ENCODE peak calls at places on chromosome 7, in nine cellular contexts. One of them, this sample, is unnamed.

GRCh38 chr7:23353172-23353571 is 54.0 kb downstream of the MALSU1 start:
- DNase-seq in activated T-cell treated with anti-CD3 and anti-CD28 coated beads for 1 hour: no peak
- DNase-seq in activated CD8-positive, alpha-beta memory T cell treated with anti-CD3 and anti-CD28 coated beads, Interleukin-2, amount 50 U/mL, for 4 hours: no peak
- DNase-seq in left ventricle myocardium inferior: no peak
- DNase-seq in nucleus accumbens: no peak
- DNase-seq in mucosa of descending colon: no peak
- DNase-seq in CD4-positive, alpha-beta T cell: no peak
- DNase-seq in foreskin fibroblast: no peak
- DNase-seq in fibroblast of lung: peak; percentile 54
- DNase-seq in this sample: no peak

GRCh38 chr7:122298618-122299017 is 5.9 kb downstream of the FEZF1 start:
- DNase-seq in activated T-cell treated with anti-CD3 and anti-CD28 coated beads for 1 hour: no peak
- DNase-seq in activated CD8-positive, alpha-beta memory T cell treated with anti-CD3 and anti-CD28 coated beads, Interleukin-2, amount 50 U/mL, for 4 hours: no peak
- DNase-seq in left ventricle myocardium inferior: no peak
- DNase-seq in nucleus accumbens: no peak
- DNase-seq in mucosa of descending colon: no peak
- DNase-seq in CD4-positive, alpha-beta T cell: no peak
- DNase-seq in foreskin fibroblast: no peak
- DNase-seq in fibroblast of lung: no peak
- DNase-seq in this sample: no peak

GRCh38 chr7:130435455-130435854 is 5.4 kb downstream of the CEP41 start:
- DNase-seq in activated T-cell treated with anti-CD3 and anti-CD28 coated beads for 1 hour: no peak
- DNase-seq in activated CD8-positive, alpha-beta memory T cell treated with anti-CD3 and anti-CD28 coated beads, Interleukin-2, amount 50 U/mL, for 4 hours: no peak
- DNase-seq in left ventricle myocardium inferior: no peak
- DNase-seq in nucleus accumbens: no peak
- DNase-seq in mucosa of descending colon: no peak
- DNase-seq in CD4-positive, alpha-beta T cell: no peak
- DNase-seq in foreskin fibroblast: no peak
- DNase-seq in fibroblast of lung: no peak
- DNase-seq in this sample: no peak

GRCh38 chr7:16889305-16889704 is 7.5 kb upstream of the AGR3 start:
- DNase-seq in activated T-cell treated with anti-CD3 and anti-CD28 coated beads for 1 hour: no peak
- DNase-seq in activated CD8-positive, alpha-beta memory T cell treated with anti-CD3 and anti-CD28 coated beads, Interleukin-2, amount 50 U/mL, for 4 hours: no peak
- DNase-seq in left ventricle myocardium inferior: no peak
- DNase-seq in nucleus accumbens: no peak
- DNase-seq in mucosa of descending colon: no peak
- DNase-seq in CD4-positive, alpha-beta T cell: no peak
- DNase-seq in foreskin fibroblast: no peak
- DNase-seq in fibroblast of lung: no peak
- DNase-seq in this sample: no peak

GRCh38 chr7:25527665-25528064 is 299.4 kb upstream of the NPVF start:
- DNase-seq in activated T-cell treated with anti-CD3 and anti-CD28 coated beads for 1 hour: no peak
- DNase-seq in activated CD8-positive, alpha-beta memory T cell treated with anti-CD3 and anti-CD28 coated beads, Interleukin-2, amount 50 U/mL, for 4 hours: no peak
- DNase-seq in left ventricle myocardium inferior: no peak
- DNase-seq in nucleus accumbens: no peak
- DNase-seq in mucosa of descending colon: no peak
- DNase-seq in CD4-positive, alpha-beta T cell: no peak
- DNase-seq in foreskin fibroblast: no peak
- DNase-seq in fibroblast of lung: no peak
- DNase-seq in this sample: no peak

GRCh38 chr7:67470256-67470751 is 473.7 kb downstream of the TYW1 start:
- DNase-seq in activated T-cell treated with anti-CD3 and anti-CD28 coated beads for 1 hour: no peak
- DNase-seq in activated CD8-positive, alpha-beta memory T cell treated with anti-CD3 and anti-CD28 coated beads, Interleukin-2, amount 50 U/mL, for 4 hours: no peak
- DNase-seq in left ventricle myocardium inferior: peak; percentile 15
- DNase-seq in nucleus accumbens: no peak
- DNase-seq in mucosa of descending colon: no peak
- DNase-seq in CD4-positive, alpha-beta T cell: no peak
- DNase-seq in foreskin fibroblast: no peak
- DNase-seq in fibroblast of lung: no peak
- DNase-seq in this sample: no peak

GRCh38 chr7:119703895-119704294 is 569.1 kb upstream of the KCND2 start:
- DNase-seq in activated T-cell treated with anti-CD3 and anti-CD28 coated beads for 1 hour: no peak
- DNase-seq in activated CD8-positive, alpha-beta memory T cell treated with anti-CD3 and anti-CD28 coated beads, Interleukin-2, amount 50 U/mL, for 4 hours: no peak
- DNase-seq in left ventricle myocardium inferior: no peak
- DNase-seq in nucleus accumbens: no peak
- DNase-seq in mucosa of descending colon: no peak
- DNase-seq in CD4-positive, alpha-beta T cell: no peak
- DNase-seq in foreskin fibroblast: no peak
- DNase-seq in fibroblast of lung: no peak
- DNase-seq in this sample: no peak

GRCh38 chr7:135385209-135385608 is 124.7 kb downstream of the CNOT4 start:
- DNase-seq in activated T-cell treated with anti-CD3 and anti-CD28 coated beads for 1 hour: no peak
- DNase-seq in activated CD8-positive, alpha-beta memory T cell treated with anti-CD3 and anti-CD28 coated beads, Interleukin-2, amount 50 U/mL, for 4 hours: no peak
- DNase-seq in left ventricle myocardium inferior: peak; percentile 20
- DNase-seq in nucleus accumbens: no peak
- DNase-seq in mucosa of descending colon: no peak
- DNase-seq in CD4-positive, alpha-beta T cell: no peak
- DNase-seq in foreskin fibroblast: peak; percentile 1
- DNase-seq in fibroblast of lung: peak; percentile 63
- DNase-seq in this sample: no peak

GRCh38 chr7:155466814-155467675 is 9.1 kb downstream of the EN2 start:
- DNase-seq in activated T-cell treated with anti-CD3 and anti-CD28 coated beads for 1 hour: no peak
- DNase-seq in activated CD8-positive, alpha-beta memory T cell treated with anti-CD3 and anti-CD28 coated beads, Interleukin-2, amount 50 U/mL, for 4 hours: no peak
- DNase-seq in left ventricle myocardium inferior: no peak
- DNase-seq in nucleus accumbens: no peak
- DNase-seq in mucosa of descending colon: peak; percentile 21
- DNase-seq in CD4-positive, alpha-beta T cell: peak; percentile 17
- DNase-seq in foreskin fibroblast: no peak
- DNase-seq in fibroblast of lung: no peak
- DNase-seq in this sample: no peak

GRCh38 chr7:130975731-130976130 is 241.7 kb upstream of the KLF14 start:
- DNase-seq in activated T-cell treated with anti-CD3 and anti-CD28 coated beads for 1 hour: no peak
- DNase-seq in activated CD8-positive, alpha-beta memory T cell treated with anti-CD3 and anti-CD28 coated beads, Interleukin-2, amount 50 U/mL, for 4 hours: no peak
- DNase-seq in left ventricle myocardium inferior: no peak
- DNase-seq in nucleus accumbens: no peak
- DNase-seq in mucosa of descending colon: no peak
- DNase-seq in CD4-positive, alpha-beta T cell: no peak
- DNase-seq in foreskin fibroblast: no peak
- DNase-seq in fibroblast of lung: no peak
- DNase-seq in this sample: no peak

GRCh38 chr7:70630647-70631457 is 501.1 kb upstream of the GALNT17 start:
- DNase-seq in activated T-cell treated with anti-CD3 and anti-CD28 coated beads for 1 hour: no peak
- DNase-seq in activated CD8-positive, alpha-beta memory T cell treated with anti-CD3 and anti-CD28 coated beads, Interleukin-2, amount 50 U/mL, for 4 hours: no peak
- DNase-seq in left ventricle myocardium inferior: peak; percentile 57
- DNase-seq in nucleus accumbens: peak; percentile 18
- DNase-seq in mucosa of descending colon: no peak
- DNase-seq in CD4-positive, alpha-beta T cell: no peak
- DNase-seq in foreskin fibroblast: no peak
- DNase-seq in fibroblast of lung: peak; percentile 80
- DNase-seq in this sample: peak; percentile 13

GRCh38 chr7:100826546-100827329 is 585 bp downstream of the EPHB4 start:
- DNase-seq in activated T-cell treated with anti-CD3 and anti-CD28 coated beads for 1 hour: no peak
- DNase-seq in activated CD8-positive, alpha-beta memory T cell treated with anti-CD3 and anti-CD28 coated beads, Interleukin-2, amount 50 U/mL, for 4 hours: no peak
- DNase-seq in left ventricle myocardium inferior: no peak
- DNase-seq in nucleus accumbens: no peak
- DNase-seq in mucosa of descending colon: peak; percentile 55
- DNase-seq in CD4-positive, alpha-beta T cell: no peak
- DNase-seq in foreskin fibroblast: no peak
- DNase-seq in fibroblast of lung: peak; percentile 9
- DNase-seq in this sample: no peak

GRCh38 chr7:111735661-111736323 is 173.5 kb upstream of the IMMP2L start:
- DNase-seq in activated T-cell treated with anti-CD3 and anti-CD28 coated beads for 1 hour: peak; percentile 39
- DNase-seq in activated CD8-positive, alpha-beta memory T cell treated with anti-CD3 and anti-CD28 coated beads, Interleukin-2, amount 50 U/mL, for 4 hours: peak; percentile 46
- DNase-seq in left ventricle myocardium inferior: no peak
- DNase-seq in nucleus accumbens: peak; percentile 22
- DNase-seq in mucosa of descending colon: peak; percentile 81
- DNase-seq in CD4-positive, alpha-beta T cell: peak; percentile 33
- DNase-seq in foreskin fibroblast: peak; percentile 62
- DNase-seq in fibroblast of lung: peak; percentile 58
- DNase-seq in this sample: peak; percentile 20

GRCh38 chr7:81583090-81583489 is 186.8 kb downstream of the HGF start:
- DNase-seq in activated T-cell treated with anti-CD3 and anti-CD28 coated beads for 1 hour: no peak
- DNase-seq in activated CD8-positive, alpha-beta memory T cell treated with anti-CD3 and anti-CD28 coated beads, Interleukin-2, amount 50 U/mL, for 4 hours: no peak
- DNase-seq in left ventricle myocardium inferior: no peak
- DNase-seq in nucleus accumbens: no peak
- DNase-seq in mucosa of descending colon: no peak
- DNase-seq in CD4-positive, alpha-beta T cell: no peak
- DNase-seq in foreskin fibroblast: no peak
- DNase-seq in fibroblast of lung: no peak
- DNase-seq in this sample: no peak

GRCh38 chr7:121080913-121081326 is 92.4 kb downstream of the CPED1 start:
- DNase-seq in activated T-cell treated with anti-CD3 and anti-CD28 coated beads for 1 hour: no peak
- DNase-seq in activated CD8-positive, alpha-beta memory T cell treated with anti-CD3 and anti-CD28 coated beads, Interleukin-2, amount 50 U/mL, for 4 hours: no peak
- DNase-seq in left ventricle myocardium inferior: no peak
- DNase-seq in nucleus accumbens: no peak
- DNase-seq in mucosa of descending colon: no peak
- DNase-seq in CD4-positive, alpha-beta T cell: no peak
- DNase-seq in foreskin fibroblast: no peak
- DNase-seq in fibroblast of lung: no peak
- DNase-seq in this sample: no peak

GRCh38 chr7:37110641-37111421 is 337.8 kb downstream of the ELMO1 start:
- DNase-seq in activated T-cell treated with anti-CD3 and anti-CD28 coated beads for 1 hour: no peak
- DNase-seq in activated CD8-positive, alpha-beta memory T cell treated with anti-CD3 and anti-CD28 coated beads, Interleukin-2, amount 50 U/mL, for 4 hours: no peak
- DNase-seq in left ventricle myocardium inferior: no peak
- DNase-seq in nucleus accumbens: no peak
- DNase-seq in mucosa of descending colon: no peak
- DNase-seq in CD4-positive, alpha-beta T cell: no peak
- DNase-seq in foreskin fibroblast: no peak
- DNase-seq in fibroblast of lung: no peak
- DNase-seq in this sample: no peak

GRCh38 chr7:480531-481218 is 39.0 kb downstream of the PDGFA start:
- DNase-seq in activated T-cell treated with anti-CD3 and anti-CD28 coated beads for 1 hour: no peak
- DNase-seq in activated CD8-positive, alpha-beta memory T cell treated with anti-CD3 and anti-CD28 coated beads, Interleukin-2, amount 50 U/mL, for 4 hours: no peak
- DNase-seq in left ventricle myocardium inferior: peak; percentile 13
- DNase-seq in nucleus accumbens: no peak
- DNase-seq in mucosa of descending colon: no peak
- DNase-seq in CD4-positive, alpha-beta T cell: no peak
- DNase-seq in foreskin fibroblast: no peak
- DNase-seq in fibroblast of lung: no peak
- DNase-seq in this sample: no peak

GRCh38 chr7:94602181-94602580 is 53.8 kb downstream of the SGCE start:
- DNase-seq in activated T-cell treated with anti-CD3 and anti-CD28 coated beads for 1 hour: no peak
- DNase-seq in activated CD8-positive, alpha-beta memory T cell treated with anti-CD3 and anti-CD28 coated beads, Interleukin-2, amount 50 U/mL, for 4 hours: no peak
- DNase-seq in left ventricle myocardium inferior: no peak
- DNase-seq in nucleus accumbens: no peak
- DNase-seq in mucosa of descending colon: no peak
- DNase-seq in CD4-positive, alpha-beta T cell: no peak
- DNase-seq in foreskin fibroblast: no peak
- DNase-seq in fibroblast of lung: no peak
- DNase-seq in this sample: no peak

GRCh38 chr7:28623863-28624262 is 211.5 kb downstream of the CREB5 start:
- DNase-seq in activated T-cell treated with anti-CD3 and anti-CD28 coated beads for 1 hour: no peak
- DNase-seq in activated CD8-positive, alpha-beta memory T cell treated with anti-CD3 and anti-CD28 coated beads, Interleukin-2, amount 50 U/mL, for 4 hours: no peak
- DNase-seq in left ventricle myocardium inferior: no peak
- DNase-seq in nucleus accumbens: no peak
- DNase-seq in mucosa of descending colon: no peak
- DNase-seq in CD4-positive, alpha-beta T cell: no peak
- DNase-seq in foreskin fibroblast: no peak
- DNase-seq in fibroblast of lung: no peak
- DNase-seq in this sample: no peak

GRCh38 chr7:29588900-29589696 is 25.5 kb downstream of the PRR15 start:
- DNase-seq in activated T-cell treated with anti-CD3 and anti-CD28 coated beads for 1 hour: no peak
- DNase-seq in activated CD8-positive, alpha-beta memory T cell treated with anti-CD3 and anti-CD28 coated beads, Interleukin-2, amount 50 U/mL, for 4 hours: peak; percentile 25
- DNase-seq in left ventricle myocardium inferior: no peak
- DNase-seq in nucleus accumbens: no peak
- DNase-seq in mucosa of descending colon: peak; percentile 76
- DNase-seq in CD4-positive, alpha-beta T cell: no peak
- DNase-seq in foreskin fibroblast: no peak
- DNase-seq in fibroblast of lung: no peak
- DNase-seq in this sample: no peak

GRCh38 chr7:99224263-99224947 is 16.5 kb upstream of the KPNA7 start:
- DNase-seq in activated T-cell treated with anti-CD3 and anti-CD28 coated beads for 1 hour: no peak
- DNase-seq in activated CD8-positive, alpha-beta memory T cell treated with anti-CD3 and anti-CD28 coated beads, Interleukin-2, amount 50 U/mL, for 4 hours: no peak
- DNase-seq in left ventricle myocardium inferior: no peak
- DNase-seq in nucleus accumbens: no peak
- DNase-seq in mucosa of descending colon: no peak
- DNase-seq in CD4-positive, alpha-beta T cell: no peak
- DNase-seq in foreskin fibroblast: no peak
- DNase-seq in fibroblast of lung: peak; percentile 68
- DNase-seq in this sample: no peak

GRCh38 chr7:118777308-118777707 is 552.8 kb downstream of the ANKRD7 start:
- DNase-seq in activated T-cell treated with anti-CD3 and anti-CD28 coated beads for 1 hour: no peak
- DNase-seq in activated CD8-positive, alpha-beta memory T cell treated with anti-CD3 and anti-CD28 coated beads, Interleukin-2, amount 50 U/mL, for 4 hours: no peak
- DNase-seq in left ventricle myocardium inferior: no peak
- DNase-seq in nucleus accumbens: no peak
- DNase-seq in mucosa of descending colon: no peak
- DNase-seq in CD4-positive, alpha-beta T cell: no peak
- DNase-seq in foreskin fibroblast: no peak
- DNase-seq in fibroblast of lung: no peak
- DNase-seq in this sample: no peak

GRCh38 chr7:155521007-155521742 is 25.2 kb downstream of the CNPY1 start:
- DNase-seq in activated T-cell treated with anti-CD3 and anti-CD28 coated beads for 1 hour: no peak
- DNase-seq in activated CD8-positive, alpha-beta memory T cell treated with anti-CD3 and anti-CD28 coated beads, Interleukin-2, amount 50 U/mL, for 4 hours: no peak
- DNase-seq in left ventricle myocardium inferior: no peak
- DNase-seq in nucleus accumbens: no peak
- DNase-seq in mucosa of descending colon: no peak
- DNase-seq in CD4-positive, alpha-beta T cell: no peak
- DNase-seq in foreskin fibroblast: no peak
- DNase-seq in fibroblast of lung: no peak
- DNase-seq in this sample: no peak

GRCh38 chr7:135178364-135178763 is 7.9 kb upstream of the CYREN start:
- DNase-seq in activated T-cell treated with anti-CD3 and anti-CD28 coated beads for 1 hour: no peak
- DNase-seq in activated CD8-positive, alpha-beta memory T cell treated with anti-CD3 and anti-CD28 coated beads, Interleukin-2, amount 50 U/mL, for 4 hours: no peak
- DNase-seq in left ventricle myocardium inferior: no peak
- DNase-seq in nucleus accumbens: no peak
- DNase-seq in mucosa of descending colon: no peak
- DNase-seq in CD4-positive, alpha-beta T cell: no peak
- DNase-seq in foreskin fibroblast: no peak
- DNase-seq in fibroblast of lung: no peak
- DNase-seq in this sample: no peak

GRCh38 chr7:17097668-17098297 is 200.7 kb upstream of the AHR start:
- DNase-seq in activated T-cell treated with anti-CD3 and anti-CD28 coated beads for 1 hour: no peak
- DNase-seq in activated CD8-positive, alpha-beta memory T cell treated with anti-CD3 and anti-CD28 coated beads, Interleukin-2, amount 50 U/mL, for 4 hours: no peak
- DNase-seq in left ventricle myocardium inferior: no peak
- DNase-seq in nucleus accumbens: no peak
- DNase-seq in mucosa of descending colon: no peak
- DNase-seq in CD4-positive, alpha-beta T cell: no peak
- DNase-seq in foreskin fibroblast: no peak
- DNase-seq in fibroblast of lung: peak; percentile 18
- DNase-seq in this sample: no peak

GRCh38 chr7:9937944-9938631 is 1035.6 kb upstream of the PHF14 start:
- DNase-seq in activated T-cell treated with anti-CD3 and anti-CD28 coated beads for 1 hour: no peak
- DNase-seq in activated CD8-positive, alpha-beta memory T cell treated with anti-CD3 and anti-CD28 coated beads, Interleukin-2, amount 50 U/mL, for 4 hours: no peak
- DNase-seq in left ventricle myocardium inferior: no peak
- DNase-seq in nucleus accumbens: peak; percentile 13
- DNase-seq in mucosa of descending colon: no peak
- DNase-seq in CD4-positive, alpha-beta T cell: no peak
- DNase-seq in foreskin fibroblast: no peak
- DNase-seq in fibroblast of lung: peak; percentile 89
- DNase-seq in this sample: no peak

GRCh38 chr7:65798111-65799075 is 74.5 kb upstream of the VKORC1L1 start:
- DNase-seq in activated T-cell treated with anti-CD3 and anti-CD28 coated beads for 1 hour: no peak
- DNase-seq in activated CD8-positive, alpha-beta memory T cell treated with anti-CD3 and anti-CD28 coated beads, Interleukin-2, amount 50 U/mL, for 4 hours: no peak
- DNase-seq in left ventricle myocardium inferior: no peak
- DNase-seq in nucleus accumbens: no peak
- DNase-seq in mucosa of descending colon: no peak
- DNase-seq in CD4-positive, alpha-beta T cell: no peak
- DNase-seq in foreskin fibroblast: peak; percentile 63
- DNase-seq in fibroblast of lung: peak; percentile 89
- DNase-seq in this sample: no peak

GRCh38 chr7:150876817-150877526 is 24.7 kb downstream of the AOC1 start:
- DNase-seq in activated T-cell treated with anti-CD3 and anti-CD28 coated beads for 1 hour: peak; percentile 33
- DNase-seq in activated CD8-positive, alpha-beta memory T cell treated with anti-CD3 and anti-CD28 coated beads, Interleukin-2, amount 50 U/mL, for 4 hours: peak; percentile 53
- DNase-seq in left ventricle myocardium inferior: peak; percentile 36
- DNase-seq in nucleus accumbens: peak; percentile 39
- DNase-seq in mucosa of descending colon: peak; percentile 78
- DNase-seq in CD4-positive, alpha-beta T cell: peak; percentile 39
- DNase-seq in foreskin fibroblast: peak; percentile 9
- DNase-seq in fibroblast of lung: peak; percentile 68
- DNase-seq in this sample: peak; percentile 32

GRCh38 chr7:129840757-129841156 is 112.0 kb downstream of the UBE2H start:
- DNase-seq in activated T-cell treated with anti-CD3 and anti-CD28 coated beads for 1 hour: no peak
- DNase-seq in activated CD8-positive, alpha-beta memory T cell treated with anti-CD3 and anti-CD28 coated beads, Interleukin-2, amount 50 U/mL, for 4 hours: no peak
- DNase-seq in left ventricle myocardium inferior: no peak
- DNase-seq in nucleus accumbens: no peak
- DNase-seq in mucosa of descending colon: no peak
- DNase-seq in CD4-positive, alpha-beta T cell: no peak
- DNase-seq in foreskin fibroblast: no peak
- DNase-seq in fibroblast of lung: peak; percentile 93
- DNase-seq in this sample: no peak

GRCh38 chr7:151608031-151608551 is 88.4 kb upstream of the RHEB start:
- DNase-seq in activated T-cell treated with anti-CD3 and anti-CD28 coated beads for 1 hour: no peak
- DNase-seq in activated CD8-positive, alpha-beta memory T cell treated with anti-CD3 and anti-CD28 coated beads, Interleukin-2, amount 50 U/mL, for 4 hours: no peak
- DNase-seq in left ventricle myocardium inferior: no peak
- DNase-seq in nucleus accumbens: no peak
- DNase-seq in mucosa of descending colon: peak; percentile 47
- DNase-seq in CD4-positive, alpha-beta T cell: no peak
- DNase-seq in foreskin fibroblast: no peak
- DNase-seq in fibroblast of lung: peak; percentile 21
- DNase-seq in this sample: no peak

GRCh38 chr7:1041471-1042160 is 2.7 kb upstream of the GPR146 start:
- DNase-seq in activated T-cell treated with anti-CD3 and anti-CD28 coated beads for 1 hour: no peak
- DNase-seq in activated CD8-positive, alpha-beta memory T cell treated with anti-CD3 and anti-CD28 coated beads, Interleukin-2, amount 50 U/mL, for 4 hours: no peak
- DNase-seq in left ventricle myocardium inferior: no peak
- DNase-seq in nucleus accumbens: no peak
- DNase-seq in mucosa of descending colon: no peak
- DNase-seq in CD4-positive, alpha-beta T cell: no peak
- DNase-seq in foreskin fibroblast: peak; percentile 18
- DNase-seq in fibroblast of lung: no peak
- DNase-seq in this sample: no peak